ENCODE peak calls at places on chromosomes 3 and 15, in nine cellular contexts. One of them, this sample, is unnamed.

GRCh38 chr3:172604895-172605646 is 81.8 kb upstream of the TNFSF10 start:
- DNase-seq in body of pancreas: no peak
- DNase-seq in GM12865: no peak
- DNase-seq in bronchial epithelial cell: no peak
- DNase-seq in colonic mucosa: no peak
- DNase-seq in cardiac fibroblast: peak
- DNase-seq in AG09319: no peak
- DNase-seq in kidney epithelial cell: no peak
- DNase-seq in foreskin fibroblast: no peak
- DNase-seq in this sample: no peak

GRCh38 chr3:63824309-63824708 is 5.2 kb downstream of the C3orf49 start:
- DNase-seq in body of pancreas: no peak
- DNase-seq in GM12865: no peak
- DNase-seq in bronchial epithelial cell: peak
- DNase-seq in colonic mucosa: no peak
- DNase-seq in cardiac fibroblast: peak
- DNase-seq in AG09319: no peak
- DNase-seq in kidney epithelial cell: peak
- DNase-seq in foreskin fibroblast: peak
- DNase-seq in this sample: peak

GRCh38 chr3:189911001-189911400 is 209.7 kb downstream of the P3H2 start:
- DNase-seq in body of pancreas: no peak
- DNase-seq in GM12865: no peak
- DNase-seq in bronchial epithelial cell: peak
- DNase-seq in colonic mucosa: no peak
- DNase-seq in cardiac fibroblast: no peak
- DNase-seq in AG09319: no peak
- DNase-seq in kidney epithelial cell: no peak
- DNase-seq in foreskin fibroblast: no peak
- DNase-seq in this sample: no peak

GRCh38 chr3:53721187-53721946 is 124.9 kb downstream of the CHDH start:
- DNase-seq in body of pancreas: no peak
- DNase-seq in GM12865: no peak
- DNase-seq in bronchial epithelial cell: peak
- DNase-seq in colonic mucosa: no peak
- DNase-seq in cardiac fibroblast: peak
- DNase-seq in AG09319: no peak
- DNase-seq in kidney epithelial cell: no peak
- DNase-seq in foreskin fibroblast: peak
- DNase-seq in this sample: no peak

GRCh38 chr3:196321162-196321561 is 3.1 kb upstream of the DYNLT2B start:
- DNase-seq in body of pancreas: no peak
- DNase-seq in GM12865: no peak
- DNase-seq in bronchial epithelial cell: no peak
- DNase-seq in colonic mucosa: no peak
- DNase-seq in cardiac fibroblast: no peak
- DNase-seq in AG09319: no peak
- DNase-seq in kidney epithelial cell: no peak
- DNase-seq in foreskin fibroblast: no peak
- DNase-seq in this sample: no peak

GRCh38 chr15:56244811-56245576 is 1.3 kb upstream of the RFX7 start:
- DNase-seq in body of pancreas: peak
- DNase-seq in GM12865: peak
- DNase-seq in bronchial epithelial cell: no peak
- DNase-seq in colonic mucosa: peak
- DNase-seq in cardiac fibroblast: no peak
- DNase-seq in AG09319: no peak
- DNase-seq in kidney epithelial cell: no peak
- DNase-seq in foreskin fibroblast: no peak
- DNase-seq in this sample: no peak

GRCh38 chr3:27960133-27960532 is 238.0 kb upstream of the EOMES start:
- DNase-seq in body of pancreas: no peak
- DNase-seq in GM12865: no peak
- DNase-seq in bronchial epithelial cell: peak
- DNase-seq in colonic mucosa: no peak
- DNase-seq in cardiac fibroblast: peak
- DNase-seq in AG09319: peak
- DNase-seq in kidney epithelial cell: peak
- DNase-seq in foreskin fibroblast: peak
- DNase-seq in this sample: peak

GRCh38 chr3:107899996-107900651 is 190.7 kb downstream of the CD47 start:
- DNase-seq in body of pancreas: no peak
- DNase-seq in GM12865: no peak
- DNase-seq in bronchial epithelial cell: peak
- DNase-seq in colonic mucosa: no peak
- DNase-seq in cardiac fibroblast: peak
- DNase-seq in AG09319: no peak
- DNase-seq in kidney epithelial cell: no peak
- DNase-seq in foreskin fibroblast: peak
- DNase-seq in this sample: peak

GRCh38 chr3:70803317-70803716 is 490.9 kb upstream of the MDFIC2 start:
- DNase-seq in body of pancreas: no peak
- DNase-seq in GM12865: no peak
- DNase-seq in bronchial epithelial cell: no peak
- DNase-seq in colonic mucosa: no peak
- DNase-seq in cardiac fibroblast: no peak
- DNase-seq in AG09319: no peak
- DNase-seq in kidney epithelial cell: no peak
- DNase-seq in foreskin fibroblast: no peak
- DNase-seq in this sample: no peak

GRCh38 chr15:73654659-73655058 is 21.5 kb upstream of the NPTN start:
- DNase-seq in body of pancreas: no peak
- DNase-seq in GM12865: no peak
- DNase-seq in bronchial epithelial cell: no peak
- DNase-seq in colonic mucosa: no peak
- DNase-seq in cardiac fibroblast: no peak
- DNase-seq in AG09319: no peak
- DNase-seq in kidney epithelial cell: no peak
- DNase-seq in foreskin fibroblast: no peak
- DNase-seq in this sample: no peak

GRCh38 chr15:62624541-62625399 is 417.8 kb upstream of the TPM1 start:
- DNase-seq in body of pancreas: no peak
- DNase-seq in GM12865: peak
- DNase-seq in bronchial epithelial cell: peak
- DNase-seq in colonic mucosa: no peak
- DNase-seq in cardiac fibroblast: peak
- DNase-seq in AG09319: peak
- DNase-seq in kidney epithelial cell: peak
- DNase-seq in foreskin fibroblast: peak
- DNase-seq in this sample: no peak

GRCh38 chr3:104596551-104596950 is 770.2 kb upstream of the ALCAM start:
- DNase-seq in body of pancreas: no peak
- DNase-seq in GM12865: peak
- DNase-seq in bronchial epithelial cell: peak
- DNase-seq in colonic mucosa: no peak
- DNase-seq in cardiac fibroblast: peak
- DNase-seq in AG09319: peak
- DNase-seq in kidney epithelial cell: peak
- DNase-seq in foreskin fibroblast: peak
- DNase-seq in this sample: peak

GRCh38 chr3:39541442-39541841 is 74.0 kb downstream of the MOBP start:
- DNase-seq in body of pancreas: no peak
- DNase-seq in GM12865: no peak
- DNase-seq in bronchial epithelial cell: no peak
- DNase-seq in colonic mucosa: no peak
- DNase-seq in cardiac fibroblast: no peak
- DNase-seq in AG09319: no peak
- DNase-seq in kidney epithelial cell: no peak
- DNase-seq in foreskin fibroblast: no peak
- DNase-seq in this sample: no peak

GRCh38 chr3:46578973-46579755 is 13.1 kb upstream of the LRRC2 start:
- DNase-seq in body of pancreas: no peak
- DNase-seq in GM12865: no peak
- DNase-seq in bronchial epithelial cell: no peak
- DNase-seq in colonic mucosa: peak
- DNase-seq in cardiac fibroblast: no peak
- DNase-seq in AG09319: no peak
- DNase-seq in kidney epithelial cell: no peak
- DNase-seq in foreskin fibroblast: no peak
- DNase-seq in this sample: no peak

GRCh38 chr3:63795438-63795837 is 23.7 kb upstream of the C3orf49 start:
- DNase-seq in body of pancreas: no peak
- DNase-seq in GM12865: no peak
- DNase-seq in bronchial epithelial cell: peak
- DNase-seq in colonic mucosa: no peak
- DNase-seq in cardiac fibroblast: no peak
- DNase-seq in AG09319: no peak
- DNase-seq in kidney epithelial cell: no peak
- DNase-seq in foreskin fibroblast: no peak
- DNase-seq in this sample: no peak

DNA sequence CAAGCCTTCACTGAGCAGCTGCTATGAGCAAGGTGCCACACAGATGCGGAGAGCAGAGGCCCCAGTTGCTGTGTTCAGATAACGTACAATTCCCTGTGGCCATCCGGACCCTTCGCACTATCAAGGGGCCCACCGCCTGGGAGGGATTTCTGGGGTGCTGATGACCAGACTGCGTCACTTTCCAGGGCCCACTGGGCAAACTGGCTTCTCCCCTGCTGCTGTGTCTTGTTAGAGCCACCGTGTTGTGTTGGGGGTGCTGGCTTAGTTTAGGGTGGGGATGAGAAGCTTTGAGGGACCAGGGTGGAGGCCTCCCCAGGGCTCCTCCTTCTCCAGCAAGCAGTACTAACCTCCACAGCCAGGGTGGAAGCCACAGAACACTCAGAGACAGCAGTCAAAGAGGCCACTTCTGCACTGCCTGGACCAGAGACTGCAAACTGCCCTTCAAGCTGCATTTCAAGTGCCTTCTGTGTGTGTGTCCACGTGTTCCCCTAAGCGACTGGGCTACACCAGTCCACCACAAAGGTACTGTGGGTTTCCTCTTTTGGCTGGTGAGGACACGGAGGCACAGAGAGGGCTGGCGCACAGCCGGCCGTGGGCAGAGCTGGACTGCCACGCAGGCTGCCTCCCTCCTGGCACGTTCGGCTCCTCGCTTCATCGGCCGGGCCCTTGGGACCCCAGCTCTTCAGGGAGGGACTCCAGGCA is 61.1 kb downstream of the MGLL start:
- DNase-seq in body of pancreas: no peak
- DNase-seq in GM12865: peak
- DNase-seq in bronchial epithelial cell: no peak
- DNase-seq in colonic mucosa: no peak
- DNase-seq in cardiac fibroblast: no peak
- DNase-seq in AG09319: no peak
- DNase-seq in kidney epithelial cell: no peak
- DNase-seq in foreskin fibroblast: no peak
- DNase-seq in this sample: no peak
- TF ChIP-seq CTCF in body of pancreas: no peak
- TF ChIP-seq CTCF in GM12865: peak
- TF ChIP-seq CTCF in bronchial epithelial cell: no peak
- TF ChIP-seq CTCF in colonic mucosa: no peak
- TF ChIP-seq CTCF in cardiac fibroblast: no peak
- TF ChIP-seq CTCF in AG09319: no peak
- TF ChIP-seq CTCF in kidney epithelial cell: no peak
- TF ChIP-seq CTCF in foreskin fibroblast: no peak
- TF ChIP-seq CTCF in this sample: no peak

GRCh38 chr3:127366383-127366782 is 78.5 kb upstream of the PRR20G start:
- DNase-seq in body of pancreas: no peak
- DNase-seq in GM12865: peak
- DNase-seq in bronchial epithelial cell: no peak
- DNase-seq in colonic mucosa: no peak
- DNase-seq in cardiac fibroblast: peak
- DNase-seq in AG09319: no peak
- DNase-seq in kidney epithelial cell: no peak
- DNase-seq in foreskin fibroblast: peak
- DNase-seq in this sample: no peak
- TF ChIP-seq CTCF in body of pancreas: no peak
- TF ChIP-seq CTCF in GM12865: no peak
- TF ChIP-seq CTCF in bronchial epithelial cell: peak
- TF ChIP-seq CTCF in colonic mucosa: no peak
- TF ChIP-seq CTCF in cardiac fibroblast: peak
- TF ChIP-seq CTCF in AG09319: no peak
- TF ChIP-seq CTCF in kidney epithelial cell: no peak
- TF ChIP-seq CTCF in foreskin fibroblast: peak
- TF ChIP-seq CTCF in this sample: no peak

DNA sequence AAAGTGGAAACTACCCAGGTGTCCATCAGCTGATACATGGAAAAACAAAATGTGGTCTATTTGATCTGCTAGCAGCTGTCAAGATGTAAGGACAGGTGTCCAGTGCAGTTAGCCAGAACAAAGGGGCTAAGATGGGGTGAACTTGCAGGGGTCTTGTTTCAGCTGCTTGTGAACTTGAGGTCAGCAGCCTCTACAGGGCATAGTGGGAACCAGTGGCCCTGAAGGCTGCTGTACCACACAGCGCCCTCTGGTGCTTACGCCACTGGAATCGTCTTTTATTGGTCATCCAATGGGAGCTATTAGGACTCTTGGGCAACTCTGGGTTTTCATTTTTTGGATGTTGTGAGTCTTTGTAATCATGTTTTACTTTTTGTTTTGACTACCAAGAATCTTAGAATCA is 62.2 kb upstream of the CTSH start:
- DNase-seq in body of pancreas: peak
- DNase-seq in GM12865: peak
- DNase-seq in bronchial epithelial cell: peak
- DNase-seq in colonic mucosa: peak
- DNase-seq in cardiac fibroblast: peak
- DNase-seq in AG09319: no peak
- DNase-seq in kidney epithelial cell: no peak
- DNase-seq in foreskin fibroblast: peak
- DNase-seq in this sample: peak
- TF ChIP-seq CTCF in body of pancreas: peak
- TF ChIP-seq CTCF in GM12865: peak
- TF ChIP-seq CTCF in bronchial epithelial cell: peak
- TF ChIP-seq CTCF in colonic mucosa: peak
- TF ChIP-seq CTCF in cardiac fibroblast: peak
- TF ChIP-seq CTCF in AG09319: peak
- TF ChIP-seq CTCF in kidney epithelial cell: peak
- TF ChIP-seq CTCF in foreskin fibroblast: peak
- TF ChIP-seq CTCF in this sample: no peak

DNA sequence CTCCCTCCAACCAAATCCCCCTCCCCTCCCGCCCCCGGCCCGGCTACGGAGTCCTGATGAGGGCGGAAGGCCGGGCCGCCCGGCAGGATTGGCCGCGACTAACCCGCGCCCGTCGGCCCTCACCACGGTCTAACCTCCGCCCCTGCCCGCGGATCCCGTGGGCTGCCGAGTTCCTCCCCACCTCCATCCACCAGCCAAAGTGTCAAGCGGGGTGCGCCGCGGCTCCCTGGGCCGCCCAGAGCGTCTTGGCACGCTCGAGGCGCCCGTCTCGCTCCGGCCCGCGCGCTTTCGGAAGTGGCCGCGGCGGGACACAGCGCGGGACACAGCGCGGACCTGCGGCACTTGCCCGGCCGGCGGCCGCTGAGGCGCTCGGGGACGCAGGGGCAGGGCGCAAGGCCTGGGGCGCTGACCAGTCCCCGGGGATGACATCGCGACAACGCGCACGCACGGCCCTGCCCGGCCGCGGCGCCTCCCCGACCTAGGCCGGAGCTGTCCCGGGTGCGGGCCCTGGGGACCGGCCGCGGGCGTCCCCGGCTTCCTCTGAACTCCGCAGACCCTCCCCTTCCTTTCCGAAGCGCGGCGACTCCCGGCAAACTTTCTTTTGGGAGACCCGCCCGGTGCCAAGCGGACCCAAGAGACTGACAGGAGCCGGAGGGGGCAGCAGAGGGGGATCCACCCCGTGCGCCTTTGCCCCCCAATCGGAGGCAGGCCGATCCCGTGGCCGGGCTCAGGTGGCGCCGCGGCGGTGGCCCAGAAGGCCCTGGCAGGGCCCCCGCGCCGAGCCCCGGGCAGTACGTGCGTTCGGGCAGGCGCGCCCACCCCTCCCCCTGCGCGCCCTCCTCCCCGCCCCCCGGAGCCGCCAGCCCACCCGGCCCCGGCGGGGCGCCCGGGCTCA is 112.8 kb upstream of the ICE2 start:
- DNase-seq in body of pancreas: peak
- DNase-seq in GM12865: peak
- DNase-seq in bronchial epithelial cell: no peak
- DNase-seq in colonic mucosa: peak
- DNase-seq in cardiac fibroblast: peak
- DNase-seq in AG09319: no peak
- DNase-seq in kidney epithelial cell: no peak
- DNase-seq in foreskin fibroblast: peak
- DNase-seq in this sample: no peak
- TF ChIP-seq CTCF in body of pancreas: no peak
- TF ChIP-seq CTCF in GM12865: peak
- TF ChIP-seq CTCF in bronchial epithelial cell: no peak
- TF ChIP-seq CTCF in colonic mucosa: no peak
- TF ChIP-seq CTCF in cardiac fibroblast: no peak
- TF ChIP-seq CTCF in AG09319: no peak
- TF ChIP-seq CTCF in kidney epithelial cell: no peak
- TF ChIP-seq CTCF in foreskin fibroblast: no peak
- TF ChIP-seq CTCF in this sample: peak